ENCODE peak calls at places on chromosomes 16 and 17, in four cellular contexts. One of them, this sample, is unnamed.

GRCh38 chr16:65967376-65967775 is 399.1 kb upstream of the CDH5 start:
- DNase-seq in K562: no peak
- DNase-seq in SK-N-SH: no peak
- DNase-seq in HepG2: no peak
- DNase-seq in this sample: no peak

GRCh38 chr17:65594585-65594940 is 33.1 kb upstream of the AXIN2 start:
- DNase-seq in K562: no peak
- DNase-seq in SK-N-SH: no peak
- DNase-seq in HepG2: no peak
- DNase-seq in this sample: no peak

GRCh38 chr16:72725643-72726042 is 322.3 kb downstream of the ZFHX3 start:
- DNase-seq in K562: no peak
- DNase-seq in SK-N-SH: no peak
- DNase-seq in HepG2: no peak
- DNase-seq in this sample: no peak

GRCh38 chr17:64130559-64131001 is 636 bp upstream of the ERN1 start:
- DNase-seq in K562: no peak
- DNase-seq in SK-N-SH: no peak
- DNase-seq in HepG2: no peak
- DNase-seq in this sample: no peak

GRCh38 chr17:36877774-36878173 is 59.5 kb upstream of the LHX1 start:
- DNase-seq in K562: no peak
- DNase-seq in SK-N-SH: no peak
- DNase-seq in HepG2: no peak
- DNase-seq in this sample: no peak

GRCh38 chr17:46270032-46270431 is 24.9 kb upstream of the LRRC37A start:
- DNase-seq in K562: no peak
- DNase-seq in SK-N-SH: no peak
- DNase-seq in HepG2: peak
- DNase-seq in this sample: no peak

GRCh38 chr17:41873559-41874292 is 8.5 kb upstream of the KLHL11 start:
- DNase-seq in K562: no peak
- DNase-seq in SK-N-SH: no peak
- DNase-seq in HepG2: no peak
- DNase-seq in this sample: no peak

GRCh38 chr16:75486666-75487313 is 8.5 kb downstream of the CHST6 start:
- DNase-seq in K562: no peak
- DNase-seq in SK-N-SH: no peak
- DNase-seq in HepG2: no peak
- DNase-seq in this sample: no peak

GRCh38 chr16:22250522-22250921 is 44.4 kb downstream of the EEF2K start:
- DNase-seq in K562: no peak
- DNase-seq in SK-N-SH: no peak
- DNase-seq in HepG2: no peak
- DNase-seq in this sample: no peak

GRCh38 chr17:40432864-40433528 is 10.3 kb upstream of the IGFBP4 start:
- DNase-seq in K562: no peak
- DNase-seq in SK-N-SH: peak
- DNase-seq in HepG2: no peak
- DNase-seq in this sample: no peak

GRCh38 chr17:3030096-3030495 is 33.3 kb downstream of the OR1D5 start:
- DNase-seq in K562: no peak
- DNase-seq in SK-N-SH: no peak
- DNase-seq in HepG2: no peak
- DNase-seq in this sample: no peak

GRCh38 chr17:45646288-45646988 is 137.7 kb upstream of the CRHR1 start:
- DNase-seq in K562: no peak
- DNase-seq in SK-N-SH: no peak
- DNase-seq in HepG2: peak
- DNase-seq in this sample: no peak

GRCh38 chr17:39573447-39574298 is 34.0 kb downstream of the NEUROD2 start:
- DNase-seq in K562: peak
- DNase-seq in SK-N-SH: peak
- DNase-seq in HepG2: peak
- DNase-seq in this sample: peak

GRCh38 chr17:1907818-1908698 is 78.3 kb downstream of the RPA1 start:
- DNase-seq in K562: no peak
- DNase-seq in SK-N-SH: no peak
- DNase-seq in HepG2: no peak
- DNase-seq in this sample: peak

GRCh38 chr17:35799942-35800341 is 4.5 kb upstream of the MMP28 start:
- DNase-seq in K562: no peak
- DNase-seq in SK-N-SH: peak
- DNase-seq in HepG2: no peak
- DNase-seq in this sample: no peak

GRCh38 chr16:84040823-84041391 is 1.7 kb downstream of the SLC38A8 start:
- DNase-seq in K562: no peak
- DNase-seq in SK-N-SH: no peak
- DNase-seq in HepG2: no peak
- DNase-seq in this sample: no peak

GRCh38 chr17:77869665-77870132 is 88.8 kb upstream of the TNRC6C start:
- DNase-seq in K562: no peak
- DNase-seq in SK-N-SH: no peak
- DNase-seq in HepG2: no peak
- DNase-seq in this sample: no peak

GRCh38 chr17:83151442-83152220 is 72.2 kb downstream of the METRNL start:
- DNase-seq in K562: no peak
- DNase-seq in SK-N-SH: peak
- DNase-seq in HepG2: peak
- DNase-seq in this sample: no peak

GRCh38 chr17:68381076-68381900 is 76.0 kb downstream of the WIPI1 start:
- DNase-seq in K562: no peak
- DNase-seq in SK-N-SH: no peak
- DNase-seq in HepG2: no peak
- DNase-seq in this sample: no peak

GRCh38 chr16:22075043-22075757 is 17.1 kb upstream of the VWA3A start:
- DNase-seq in K562: no peak
- DNase-seq in SK-N-SH: no peak
- DNase-seq in HepG2: no peak
- DNase-seq in this sample: no peak

GRCh38 chr17:41801374-41802062 is 10.2 kb downstream of the P3H4 start:
- DNase-seq in K562: peak
- DNase-seq in SK-N-SH: peak
- DNase-seq in HepG2: peak
- DNase-seq in this sample: peak

GRCh38 chr16:15572329-15573001 is 70.5 kb downstream of the MARF1 start:
- DNase-seq in K562: no peak
- DNase-seq in SK-N-SH: no peak
- DNase-seq in HepG2: peak
- DNase-seq in this sample: no peak

GRCh38 chr16:3645504-3646347 is 8.8 kb upstream of the DNASE1 start:
- DNase-seq in K562: peak
- DNase-seq in SK-N-SH: no peak
- DNase-seq in HepG2: no peak
- DNase-seq in this sample: peak

GRCh38 chr16:82368041-82368440 is 198.0 kb upstream of the MPHOSPH6 start:
- DNase-seq in K562: peak
- DNase-seq in SK-N-SH: peak
- DNase-seq in HepG2: peak
- DNase-seq in this sample: peak

GRCh38 chr17:75159196-75160031 is 5.1 kb upstream of the JPT1 start:
- DNase-seq in K562: no peak
- DNase-seq in SK-N-SH: no peak
- DNase-seq in HepG2: no peak
- DNase-seq in this sample: no peak

GRCh38 chr16:76182092-76182635 is 95.0 kb upstream of the CNTNAP4 start:
- DNase-seq in K562: no peak
- DNase-seq in SK-N-SH: no peak
- DNase-seq in HepG2: no peak
- DNase-seq in this sample: no peak

GRCh38 chr17:30095507-30096244 is 20.9 kb upstream of the NSRP1 start:
- DNase-seq in K562: peak
- DNase-seq in SK-N-SH: peak
- DNase-seq in HepG2: peak
- DNase-seq in this sample: no peak

GRCh38 chr16:55853114-55853513 is 20.2 kb upstream of the CES1 start:
- DNase-seq in K562: no peak
- DNase-seq in SK-N-SH: no peak
- DNase-seq in HepG2: no peak
- DNase-seq in this sample: no peak

GRCh38 chr17:74744714-74745547 is 3.5 kb upstream of the NHERF1 start:
- DNase-seq in K562: peak
- DNase-seq in SK-N-SH: peak
- DNase-seq in HepG2: peak
- DNase-seq in this sample: peak

GRCh38 chr17:76597156-76598003 is 11.7 kb upstream of the ST6GALNAC2 start:
- DNase-seq in K562: no peak
- DNase-seq in SK-N-SH: no peak
- DNase-seq in HepG2: peak
- DNase-seq in this sample: no peak

GRCh38 chr16:81275064-81275532 is 36.6 kb downstream of the BCO1 start:
- DNase-seq in K562: no peak
- DNase-seq in SK-N-SH: no peak
- DNase-seq in HepG2: no peak
- DNase-seq in this sample: no peak

GRCh38 chr16:85810097-85810741 is 10.7 kb downstream of the COX4I1 start:
- DNase-seq in K562: no peak
- DNase-seq in SK-N-SH: no peak
- DNase-seq in HepG2: no peak
- DNase-seq in this sample: no peak

GRCh38 chr17:60604686-60605334 is 4.8 kb downstream of the PPM1D start:
- DNase-seq in K562: no peak
- DNase-seq in SK-N-SH: no peak
- DNase-seq in HepG2: no peak
- DNase-seq in this sample: no peak

GRCh38 chr16:89341697-89342694 is 124.5 kb downstream of the ZNF778 start:
- DNase-seq in K562: no peak
- DNase-seq in SK-N-SH: no peak
- DNase-seq in HepG2: no peak
- DNase-seq in this sample: no peak

GRCh38 chr16:17130733-17131132 is 340.0 kb downstream of the XYLT1 start:
- DNase-seq in K562: no peak
- DNase-seq in SK-N-SH: no peak
- DNase-seq in HepG2: no peak
- DNase-seq in this sample: no peak

GRCh38 chr17:45677770-45678169 is 106.3 kb upstream of the CRHR1 start:
- DNase-seq in K562: no peak
- DNase-seq in SK-N-SH: no peak
- DNase-seq in HepG2: no peak
- DNase-seq in this sample: no peak

GRCh38 chr17:78779848-78780247 is 2.2 kb downstream of the CYTH1 start:
- DNase-seq in K562: no peak
- DNase-seq in SK-N-SH: no peak
- DNase-seq in HepG2: no peak
- DNase-seq in this sample: no peak

DNA sequence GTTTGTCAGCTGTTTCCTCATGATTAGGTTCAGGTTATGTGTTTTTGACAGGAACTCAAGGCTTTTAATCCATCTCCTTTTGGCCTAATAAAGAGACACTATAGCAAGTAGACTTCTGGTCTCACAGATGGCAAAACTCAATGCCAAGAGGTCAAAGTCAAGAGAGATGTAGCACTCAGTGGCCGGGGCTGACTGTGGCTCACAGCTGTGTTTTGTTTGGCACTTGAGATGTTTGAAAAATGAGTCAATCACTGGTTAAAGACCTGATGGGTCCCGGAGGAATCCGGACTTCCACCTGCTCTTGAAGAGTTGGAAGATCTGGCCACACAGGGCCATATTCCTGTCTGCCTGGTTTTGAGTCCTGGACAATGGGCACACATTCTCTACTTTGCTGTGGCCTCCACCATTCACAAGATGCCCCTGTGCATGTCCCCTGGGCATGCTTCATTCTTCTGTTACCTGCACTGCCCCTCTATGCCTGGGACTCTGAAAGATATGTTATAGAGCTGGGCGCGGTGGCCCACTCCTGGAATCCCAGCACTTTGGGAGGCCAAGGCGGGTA is 210.3 kb downstream of the SNX29 start:
- DNase-seq in K562: no peak
- DNase-seq in SK-N-SH: no peak
- DNase-seq in HepG2: no peak
- DNase-seq in this sample: no peak
- TF ChIP-seq FOXJ3 in K562: no peak
- TF ChIP-seq FOXJ3 in SK-N-SH: no peak
- TF ChIP-seq FOXJ3 in HepG2: no peak
- TF ChIP-seq FOXJ3 in this sample: no peak

GRCh38 chr16:57999971-58000705 is at the start of gene ZNF319:
- DNase-seq in K562: peak
- DNase-seq in SK-N-SH: no peak
- DNase-seq in HepG2: no peak
- DNase-seq in this sample: peak

GRCh38 chr16:57998484-57998883 is 2.0 kb downstream of the ZNF319 start:
- DNase-seq in K562: peak
- DNase-seq in SK-N-SH: no peak
- DNase-seq in HepG2: no peak
- DNase-seq in this sample: peak

GRCh38 chr16:58000706-58001676 is at the start of gene USB1:
- DNase-seq in K562: peak
- DNase-seq in SK-N-SH: peak
- DNase-seq in HepG2: peak
- DNase-seq in this sample: peak

GRCh38 chr16:57998992-57999365 is 1.5 kb downstream of the ZNF319 start:
- DNase-seq in K562: no peak
- DNase-seq in SK-N-SH: no peak
- DNase-seq in HepG2: no peak
- DNase-seq in this sample: no peak

DNA sequence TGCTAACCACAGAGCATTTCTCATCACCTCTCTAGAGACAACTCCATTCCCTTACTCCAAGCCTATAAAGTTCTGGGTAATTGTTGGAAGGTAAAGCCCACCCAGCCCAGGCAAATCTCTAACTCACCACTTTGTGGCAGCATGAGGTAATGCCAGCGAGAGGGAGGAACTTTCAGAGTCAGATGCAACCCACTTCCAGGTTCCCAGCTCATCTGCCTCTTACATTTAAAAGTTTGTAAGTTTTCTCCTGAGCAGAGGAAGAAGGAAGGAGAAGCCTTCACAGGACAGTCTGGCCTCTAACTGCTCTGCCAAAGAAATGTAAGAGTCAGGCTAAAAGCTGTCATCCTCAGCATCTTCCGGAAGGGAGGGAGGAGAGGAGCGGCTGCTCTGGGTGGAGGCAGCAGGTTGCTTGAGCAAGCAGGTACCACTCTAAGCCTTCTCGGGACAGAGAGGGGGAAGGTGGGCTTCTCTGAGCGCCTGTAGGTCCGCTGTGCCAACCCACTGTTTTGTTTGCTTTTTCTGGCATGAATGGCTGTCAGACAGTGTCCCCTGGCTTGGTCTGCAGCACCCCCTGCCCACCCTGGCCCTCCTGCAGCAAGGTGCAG is 1.0 kb downstream of the ZNF319 start:
- DNase-seq in K562: no peak
- DNase-seq in SK-N-SH: peak
- DNase-seq in HepG2: peak
- DNase-seq in this sample: no peak
- TF ChIP-seq CTCF in K562: no peak
- TF ChIP-seq CTCF in SK-N-SH: no peak
- TF ChIP-seq CTCF in HepG2: peak
- TF ChIP-seq CTCF in this sample: no peak

GRCh38 chr16:67551091-67551490 is 11.2 kb upstream of the CTCF start:
- DNase-seq in K562: no peak
- DNase-seq in SK-N-SH: no peak
- DNase-seq in HepG2: no peak
- DNase-seq in this sample: no peak
- TF ChIP-seq FOXJ3 in K562: no peak
- TF ChIP-seq FOXJ3 in SK-N-SH: no peak
- TF ChIP-seq FOXJ3 in HepG2: no peak
- TF ChIP-seq FOXJ3 in this sample: no peak

GRCh38 chr17:79905832-79906231 is 66.6 kb upstream of the CBX4 start:
- DNase-seq in K562: peak
- DNase-seq in SK-N-SH: peak
- DNase-seq in HepG2: peak
- DNase-seq in this sample: peak
- TF ChIP-seq CTCF in K562: peak
- TF ChIP-seq CTCF in SK-N-SH: peak
- TF ChIP-seq CTCF in HepG2: peak
- TF ChIP-seq CTCF in this sample: no peak

This sample was measured in WTC11.